ENCODE peak calls at places on chromosome 11, in six cellular contexts. Y is fibroblast of mammary gland; N is COR-L47; P is posterior cingulate gyrus; M is right cardiac atrium; F is naive thymus-derived CD8-positive, alpha-beta T cell. C is an unnamed sample.
A peak's percentile ranks its signal among the peaks of the same experiment; 100 is the strongest.

GRCh38 chr11:65987336-65987735 is 14.6 kb downstream of the EIF1AD start:
- DNase-seq in Y (no peak), N (no peak), P (no peak), M (no peak), F (no peak), C (no peak)

GRCh38 chr11:47234669-47235075 is 13.9 kb downstream of the ACP2 start:
- DNase-seq in Y (peak; percentile 45), N (peak; percentile 76), P (no peak), M (no peak), F (peak; percentile 12), C (no peak)

GRCh38 chr11:3950996-3951662 is 95.7 kb downstream of the STIM1 start:
- DNase-seq in Y (peak; percentile 35), N (peak; percentile 7), P (no peak), M (no peak), F (no peak), C (no peak)

GRCh38 chr11:24588075-24588474 is 91.2 kb downstream of the LUZP2 start:
- DNase-seq in Y (peak; percentile 45), N (no peak), P (no peak), M (no peak), F (no peak), C (no peak)

GRCh38 chr11:37504925-37505324 is 906.9 kb upstream of the RAG2 start:
- DNase-seq in Y (peak; percentile 85), N (no peak), P (no peak), M (no peak), F (no peak), C (no peak)

GRCh38 chr11:72582206-72583176 is 91.7 kb downstream of the PDE2A start:
- DNase-seq in Y (no peak), N (no peak), P (no peak), M (no peak), F (no peak), C (peak; percentile 66)

GRCh38 chr11:61896665-61897386 is 5.5 kb upstream of the FADS3 start:
- DNase-seq in Y (no peak), N (no peak), P (no peak), M (no peak), F (no peak), C (no peak)

GRCh38 chr11:32775908-32776307 is 18.6 kb downstream of the CCDC73 start:
- DNase-seq in Y (no peak), N (no peak), P (no peak), M (no peak), F (no peak), C (no peak)

GRCh38 chr11:91163619-91164451 is 941.0 kb upstream of the CHORDC1 start:
- DNase-seq in Y (peak; percentile 17), N (peak; percentile 68), P (no peak), M (no peak), F (no peak), C (no peak)

GRCh38 chr11:32279672-32280071 is 155.7 kb downstream of the WT1 start:
- DNase-seq in Y (no peak), N (no peak), P (no peak), M (no peak), F (no peak), C (no peak)

GRCh38 chr11:17612221-17613188 is 65.4 kb downstream of the OTOG start:
- DNase-seq in Y (no peak), N (no peak), P (no peak), M (no peak), F (no peak), C (no peak)

GRCh38 chr11:105611837-105612480 is 2.1 kb downstream of the GRIA4 start:
- DNase-seq in Y (no peak), N (no peak), P (no peak), M (no peak), F (no peak), C (no peak)